ENCODE peak calls at places on chromosomes 3 and 15, in seven cellular contexts. One of them, this sample, is unnamed. For H3K27me3, the result is how much of the 10 kb centered on the place peaks cover.

GRCh38 chr15:82810061-82810862 is 834 bp downstream of the WHAMM start:
- DNase-seq in effector memory CD4-positive, alpha-beta T cell: peak
- DNase-seq in heart left ventricle: peak
- DNase-seq in tibial artery: no peak
- DNase-seq in mesenchymal stem cell: peak
- DNase-seq in AG04450: no peak
- DNase-seq in cardiac muscle cell: peak
- DNase-seq in this sample: no peak

GRCh38 chr3:25843332-25843731 is 53.4 kb downstream of the OXSM start:
- DNase-seq in cardiac muscle cell: no peak
- DNase-seq in heart left ventricle: no peak
- DNase-seq in AG04450: no peak
- DNase-seq in mesenchymal stem cell: no peak
- DNase-seq in tibial artery: no peak
- DNase-seq in effector memory CD4-positive, alpha-beta T cell: no peak
- DNase-seq in this sample: no peak

GRCh38 chr3:183381179-183381578 is 47.2 kb downstream of the MCF2L2 start:
- DNase-seq in AG04450: peak
- DNase-seq in effector memory CD4-positive, alpha-beta T cell: no peak
- DNase-seq in tibial artery: no peak
- DNase-seq in mesenchymal stem cell: peak
- DNase-seq in heart left ventricle: no peak
- DNase-seq in cardiac muscle cell: no peak
- DNase-seq in this sample: no peak

GRCh38 chr3:47522082-47522987 is 8.8 kb upstream of the ELP6 start:
- DNase-seq in mesenchymal stem cell: peak
- DNase-seq in cardiac muscle cell: peak
- DNase-seq in heart left ventricle: peak
- DNase-seq in tibial artery: peak
- DNase-seq in effector memory CD4-positive, alpha-beta T cell: peak
- DNase-seq in AG04450: peak
- DNase-seq in this sample: peak

GRCh38 chr15:92682772-92683510 is 27.4 kb upstream of the FAM174B start:
- DNase-seq in cardiac muscle cell: no peak
- DNase-seq in effector memory CD4-positive, alpha-beta T cell: no peak
- DNase-seq in AG04450: no peak
- DNase-seq in tibial artery: no peak
- DNase-seq in mesenchymal stem cell: peak
- DNase-seq in heart left ventricle: no peak
- DNase-seq in this sample: no peak

GRCh38 chr3:193165431-193166120 is 75.4 kb upstream of the PLAAT1 start:
- DNase-seq in effector memory CD4-positive, alpha-beta T cell: no peak
- DNase-seq in mesenchymal stem cell: no peak
- DNase-seq in cardiac muscle cell: no peak
- DNase-seq in AG04450: no peak
- DNase-seq in tibial artery: no peak
- DNase-seq in heart left ventricle: no peak
- DNase-seq in this sample: no peak

GRCh38 chr3:179852117-179852886 is 184.4 kb downstream of the PEX5L start:
- DNase-seq in tibial artery: no peak
- DNase-seq in effector memory CD4-positive, alpha-beta T cell: no peak
- DNase-seq in cardiac muscle cell: no peak
- DNase-seq in mesenchymal stem cell: peak
- DNase-seq in heart left ventricle: no peak
- DNase-seq in AG04450: peak
- DNase-seq in this sample: peak

GRCh38 chr3:159766563-159767185 is 222.0 kb upstream of the IL12A start:
- DNase-seq in tibial artery: no peak
- DNase-seq in mesenchymal stem cell: peak
- DNase-seq in effector memory CD4-positive, alpha-beta T cell: no peak
- DNase-seq in AG04450: no peak
- DNase-seq in heart left ventricle: no peak
- DNase-seq in cardiac muscle cell: peak
- DNase-seq in this sample: no peak

GRCh38 chr15:67931861-67932260 is 92.0 kb upstream of the RNU6-1 start:
- DNase-seq in mesenchymal stem cell: peak
- DNase-seq in cardiac muscle cell: no peak
- DNase-seq in effector memory CD4-positive, alpha-beta T cell: no peak
- DNase-seq in tibial artery: no peak
- DNase-seq in AG04450: no peak
- DNase-seq in heart left ventricle: no peak
- DNase-seq in this sample: no peak

GRCh38 chr3:4524423-4524769 is 31.2 kb downstream of the ITPR1 start:
- DNase-seq in AG04450: no peak
- DNase-seq in tibial artery: no peak
- DNase-seq in mesenchymal stem cell: no peak
- DNase-seq in effector memory CD4-positive, alpha-beta T cell: no peak
- DNase-seq in cardiac muscle cell: no peak
- DNase-seq in heart left ventricle: peak
- DNase-seq in this sample: no peak

DNA sequence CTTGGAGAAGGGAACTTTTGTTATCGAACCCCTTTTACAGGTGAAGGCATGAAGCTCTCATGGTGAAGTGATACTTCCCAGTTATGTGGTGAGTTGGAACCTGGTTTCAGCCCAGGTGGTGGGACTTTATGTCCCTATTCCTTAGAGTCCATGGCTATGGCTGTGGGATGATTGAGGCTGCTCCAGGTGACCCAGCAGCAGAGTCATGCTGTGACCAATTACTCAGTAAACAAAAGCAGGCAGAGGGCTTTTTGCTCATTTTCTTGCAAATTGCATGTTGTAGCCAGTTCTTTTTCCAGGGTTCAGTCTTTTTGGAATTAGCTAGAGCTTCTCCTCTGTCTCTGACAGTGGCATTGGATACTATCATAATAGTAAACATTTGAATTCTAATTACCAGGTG is 70.7 kb downstream of the CACNA2D3 start:
- DNase-seq in effector memory CD4-positive, alpha-beta T cell: no peak
- DNase-seq in tibial artery: no peak
- DNase-seq in AG04450: no peak
- DNase-seq in cardiac muscle cell: no peak
- DNase-seq in mesenchymal stem cell: no peak
- DNase-seq in heart left ventricle: no peak
- DNase-seq in this sample: no peak
- H3K27me3 ChIP-seq in effector memory CD4-positive, alpha-beta T cell: under half
- H3K27me3 ChIP-seq in tibial artery: under half
- H3K27me3 ChIP-seq in AG04450: under half
- H3K27me3 ChIP-seq in cardiac muscle cell: under half
- H3K27me3 ChIP-seq in mesenchymal stem cell: under half
- H3K27me3 ChIP-seq in heart left ventricle: under half
- H3K27me3 ChIP-seq in this sample: under half

GRCh38 chr3:66497288-66497972 is 3.4 kb downstream of the LRIG1 start:
- DNase-seq in AG04450: no peak
- DNase-seq in mesenchymal stem cell: no peak
- DNase-seq in heart left ventricle: no peak
- DNase-seq in effector memory CD4-positive, alpha-beta T cell: no peak
- DNase-seq in tibial artery: no peak
- DNase-seq in cardiac muscle cell: no peak
- DNase-seq in this sample: no peak

GRCh38 chr3:66496731-66497130 is 4.1 kb downstream of the LRIG1 start:
- DNase-seq in AG04450: no peak
- DNase-seq in cardiac muscle cell: no peak
- DNase-seq in heart left ventricle: no peak
- DNase-seq in tibial artery: no peak
- DNase-seq in effector memory CD4-positive, alpha-beta T cell: no peak
- DNase-seq in mesenchymal stem cell: no peak
- DNase-seq in this sample: no peak

GRCh38 chr3:66493464-66494099 is 7.2 kb downstream of the LRIG1 start:
- DNase-seq in tibial artery: peak
- DNase-seq in heart left ventricle: no peak
- DNase-seq in AG04450: no peak
- DNase-seq in effector memory CD4-positive, alpha-beta T cell: no peak
- DNase-seq in mesenchymal stem cell: no peak
- DNase-seq in cardiac muscle cell: no peak
- DNase-seq in this sample: no peak

GRCh38 chr3:66494964-66495581 is 5.7 kb downstream of the LRIG1 start:
- DNase-seq in tibial artery: no peak
- DNase-seq in AG04450: no peak
- DNase-seq in heart left ventricle: no peak
- DNase-seq in effector memory CD4-positive, alpha-beta T cell: no peak
- DNase-seq in cardiac muscle cell: no peak
- DNase-seq in mesenchymal stem cell: no peak
- DNase-seq in this sample: no peak

GRCh38 chr3:66495633-66496032 is 5.2 kb downstream of the LRIG1 start:
- DNase-seq in AG04450: no peak
- DNase-seq in tibial artery: no peak
- DNase-seq in heart left ventricle: peak
- DNase-seq in effector memory CD4-positive, alpha-beta T cell: no peak
- DNase-seq in cardiac muscle cell: peak
- DNase-seq in mesenchymal stem cell: no peak
- DNase-seq in this sample: no peak
- H3K4me3 ChIP-seq in AG04450: peak
- H3K4me3 ChIP-seq in tibial artery: no peak
- H3K4me3 ChIP-seq in heart left ventricle: no peak
- H3K4me3 ChIP-seq in effector memory CD4-positive, alpha-beta T cell: no peak
- H3K4me3 ChIP-seq in cardiac muscle cell: no peak
- H3K4me3 ChIP-seq in mesenchymal stem cell: no peak
- H3K4me3 ChIP-seq in this sample: no peak

GRCh38 chr3:50412355-50412754 is 53.0 kb upstream of the TMEM115 start:
- DNase-seq in mesenchymal stem cell: no peak
- DNase-seq in tibial artery: no peak
- DNase-seq in effector memory CD4-positive, alpha-beta T cell: no peak
- DNase-seq in cardiac muscle cell: no peak
- DNase-seq in AG04450: no peak
- DNase-seq in heart left ventricle: no peak
- DNase-seq in this sample: no peak
- H3K27me3 ChIP-seq in mesenchymal stem cell: under half
- H3K27me3 ChIP-seq in tibial artery: under half
- H3K27me3 ChIP-seq in effector memory CD4-positive, alpha-beta T cell: under half
- H3K27me3 ChIP-seq in cardiac muscle cell: under half
- H3K27me3 ChIP-seq in AG04450: under half
- H3K27me3 ChIP-seq in heart left ventricle: under half
- H3K27me3 ChIP-seq in this sample: under half

GRCh38 chr15:70241031-70241430 is 143.3 kb upstream of the TLE3 start:
- DNase-seq in cardiac muscle cell: no peak
- DNase-seq in mesenchymal stem cell: no peak
- DNase-seq in heart left ventricle: no peak
- DNase-seq in effector memory CD4-positive, alpha-beta T cell: no peak
- DNase-seq in tibial artery: no peak
- DNase-seq in AG04450: no peak
- DNase-seq in this sample: no peak

GRCh38 chr15:70241561-70242320 is 144.0 kb upstream of the TLE3 start:
- DNase-seq in effector memory CD4-positive, alpha-beta T cell: no peak
- DNase-seq in cardiac muscle cell: no peak
- DNase-seq in mesenchymal stem cell: no peak
- DNase-seq in heart left ventricle: no peak
- DNase-seq in tibial artery: no peak
- DNase-seq in AG04450: no peak
- DNase-seq in this sample: no peak

GRCh38 chr15:70243686-70244540 is 146.2 kb upstream of the TLE3 start:
- DNase-seq in cardiac muscle cell: peak
- DNase-seq in effector memory CD4-positive, alpha-beta T cell: no peak
- DNase-seq in AG04450: no peak
- DNase-seq in mesenchymal stem cell: no peak
- DNase-seq in heart left ventricle: no peak
- DNase-seq in tibial artery: no peak
- DNase-seq in this sample: no peak

GRCh38 chr15:70244978-70245542 is 147.3 kb upstream of the TLE3 start:
- DNase-seq in AG04450: no peak
- DNase-seq in mesenchymal stem cell: no peak
- DNase-seq in cardiac muscle cell: no peak
- DNase-seq in heart left ventricle: no peak
- DNase-seq in effector memory CD4-positive, alpha-beta T cell: no peak
- DNase-seq in tibial artery: no peak
- DNase-seq in this sample: no peak

DNA sequence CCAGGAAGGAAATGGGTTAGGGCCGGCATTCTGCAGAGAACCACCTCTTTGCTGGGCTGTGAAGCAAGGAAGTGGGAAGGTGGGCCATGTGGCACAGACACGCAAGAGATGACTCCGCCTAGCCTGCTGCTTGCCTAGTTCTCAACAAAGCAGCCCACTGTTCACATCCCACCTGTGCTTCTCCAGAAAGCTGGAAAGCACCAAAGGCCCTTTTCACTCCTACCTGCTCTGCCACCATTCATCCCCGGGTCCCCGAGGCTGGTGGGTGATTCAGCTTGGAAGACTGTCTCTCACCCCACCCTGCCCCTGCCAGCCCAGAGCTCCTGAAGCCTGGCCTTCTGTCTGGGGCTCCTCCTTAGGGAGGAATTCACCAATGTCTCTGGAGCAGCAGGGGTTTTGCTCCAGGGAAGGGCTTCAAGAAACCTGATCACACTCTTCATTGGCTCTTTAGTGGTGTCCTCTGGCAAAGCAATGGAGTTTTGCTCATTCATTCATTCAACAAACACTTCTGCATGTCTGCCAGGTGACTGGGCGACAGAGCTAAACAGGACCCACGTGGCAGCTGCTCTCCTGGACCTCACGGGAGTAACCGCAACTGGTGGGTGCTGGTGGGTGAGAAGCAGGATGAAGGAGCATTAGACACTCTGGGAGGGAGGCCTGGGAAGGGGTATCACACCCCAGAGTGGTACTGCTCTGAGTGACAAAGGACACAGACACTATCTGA is 145.4 kb upstream of the TLE3 start:
- DNase-seq in mesenchymal stem cell: no peak
- DNase-seq in AG04450: no peak
- DNase-seq in effector memory CD4-positive, alpha-beta T cell: no peak
- DNase-seq in tibial artery: no peak
- DNase-seq in heart left ventricle: no peak
- DNase-seq in cardiac muscle cell: no peak
- DNase-seq in this sample: no peak
- H3K4me3 ChIP-seq in mesenchymal stem cell: no peak
- H3K4me3 ChIP-seq in AG04450: no peak
- H3K4me3 ChIP-seq in effector memory CD4-positive, alpha-beta T cell: no peak
- H3K4me3 ChIP-seq in tibial artery: no peak
- H3K4me3 ChIP-seq in heart left ventricle: no peak
- H3K4me3 ChIP-seq in cardiac muscle cell: no peak
- H3K4me3 ChIP-seq in this sample: no peak

This sample was measured in kidney epithelial cell.